ENCODE peak calls at places on chromosomes 11 and 22, in four cellular contexts. E is HepG2, R is H1, Z is GM12878. A is an unnamed sample.
A peak's percentile ranks its signal among the peaks of the same experiment; 100 is the strongest.

GRCh38 chr11:115502636-115503082 is 1.6 kb downstream of the CADM1 start:
- DNase-seq in E (peak; percentile 12), R (peak; percentile 77), Z (no peak), A (no peak)

GRCh38 chr22:50173221-50173982 is 2.9 kb downstream of the PANX2 start:
- DNase-seq in E (no peak), R (no peak), Z (no peak), A (no peak)

GRCh38 chr11:12185914-12186313 is 75.5 kb downstream of the MICAL2 start:
- DNase-seq in E (no peak), R (no peak), Z (no peak), A (no peak)

GRCh38 chr11:20337526-20338154 is 25.9 kb upstream of the HTATIP2 start:
- DNase-seq in E (peak; percentile 18), R (peak; percentile 55), Z (no peak), A (no peak)

GRCh38 chr11:65506316-65506769 is 7.5 kb downstream of the MALAT1 start:
- DNase-seq in E (no peak), R (no peak), Z (no peak), A (no peak)

GRCh38 chr22:24247564-24248344 is 2.9 kb upstream of the GGT5 start:
- DNase-seq in E (peak; percentile 66), R (peak; percentile 92), Z (no peak), A (peak; percentile 64)

GRCh38 chr11:88188251-88189030 is 13.2 kb upstream of the RAB38 start:
- DNase-seq in E (no peak), R (no peak), Z (no peak), A (no peak)

GRCh38 chr11:43927925-43928707 is 14.3 kb upstream of the C11orf96 start:
- DNase-seq in E (no peak), R (no peak), Z (no peak), A (no peak)

GRCh38 chr11:112589132-112589531 is 328.5 kb upstream of the PLET1 start:
- DNase-seq in E (no peak), R (no peak), Z (no peak), A (no peak)

GRCh38 chr22:26394787-26395186 is 34.3 kb upstream of the ASPHD2 start:
- DNase-seq in E (no peak), R (no peak), Z (no peak), A (no peak)

GRCh38 chr11:11822946-11823345 is 18.8 kb upstream of the USP47 start:
- DNase-seq in E (no peak), R (no peak), Z (no peak), A (no peak)

GRCh38 chr11:65850217-65851082 is 7.5 kb downstream of the CFL1 start:
- DNase-seq in E (no peak), R (no peak), Z (no peak), A (peak; percentile 12)

GRCh38 chr11:96905084-96905641 is 515.4 kb downstream of the JRKL start:
- DNase-seq in E (no peak), R (no peak), Z (no peak), A (no peak)

GRCh38 chr11:9574806-9575530 is 1.5 kb downstream of the WEE1 start:
- DNase-seq in E (peak; percentile 82), R (peak; percentile 47), Z (no peak), A (peak; percentile 73)

GRCh38 chr11:117456027-117456720 is 128.5 kb downstream of the CEP164 start:
- DNase-seq in E (no peak), R (no peak), Z (peak; percentile 71), A (no peak)

GRCh38 chr22:35430897-35431322 is 31.0 kb downstream of the MCM5 start:
- DNase-seq in E (peak; percentile 55), R (peak; percentile 98), Z (no peak), A (peak; percentile 82)

GRCh38 chr11:61144511-61145179 is 16.6 kb downstream of the VPS37C start:
- DNase-seq in E (no peak), R (no peak), Z (no peak), A (no peak)

GRCh38 chr22:46012182-46012880 is 35.4 kb upstream of the WNT7B start:
- DNase-seq in E (no peak), R (no peak), Z (no peak), A (no peak)

GRCh38 chr11:133911169-133911568 is 45.6 kb downstream of the IGSF9B start:
- DNase-seq in E (no peak), R (no peak), Z (no peak), A (peak; percentile 37)

GRCh38 chr11:69696749-69697488 is 6.9 kb downstream of the FGF19 start:
- DNase-seq in E (no peak), R (no peak), Z (no peak), A (no peak)

GRCh38 chr11:1341928-1342524 is 32.6 kb upstream of the TOLLIP start:
- DNase-seq in E (no peak), R (no peak), Z (no peak), A (no peak)

GRCh38 chr11:120061761-120062560 is 76.0 kb downstream of the TRIM29 start:
- DNase-seq in E (no peak), R (peak; percentile 57), Z (no peak), A (no peak)

GRCh38 chr11:70616938-70617674 is 218.8 kb downstream of the CTTN start:
- DNase-seq in E (no peak), R (no peak), Z (no peak), A (no peak)

GRCh38 chr11:120210651-120211521 is at the start of gene OAF:
- DNase-seq in E (peak; percentile 86), R (peak; percentile 85), Z (no peak), A (peak; percentile 85)

GRCh38 chr11:102360681-102361080 is 13.7 kb downstream of the BIRC2 start:
- DNase-seq in E (no peak), R (no peak), Z (no peak), A (no peak)

GRCh38 chr22:47446331-47446730 is 683.9 kb downstream of the TBC1D22A start:
- DNase-seq in E (no peak), R (no peak), Z (no peak), A (no peak)

GRCh38 chr22:47390026-47390970 is 627.8 kb downstream of the TBC1D22A start:
- DNase-seq in E (no peak), R (no peak), Z (no peak), A (no peak)

GRCh38 chr11:107494036-107494435 is 36.4 kb upstream of the CWF19L2 start:
- DNase-seq in E (no peak), R (no peak), Z (no peak), A (no peak)

GRCh38 chr11:131146817-131147490 is 223.5 kb upstream of the NTM start:
- DNase-seq in E (no peak), R (no peak), Z (no peak), A (no peak)

GRCh38 chr11:66862559-66863037 is 5.7 kb downstream of the LRFN4 start:
- DNase-seq in E (no peak), R (no peak), Z (no peak), A (no peak)

GRCh38 chr11:33542921-33543320 is 157.7 kb downstream of the C11orf91 start:
- DNase-seq in E (peak; percentile 23), R (peak; percentile 82), Z (no peak), A (peak; percentile 62)

GRCh38 chr22:36330127-36330526 is 57.6 kb downstream of the MYH9 start:
- DNase-seq in E (no peak), R (no peak), Z (no peak), A (no peak)

GRCh38 chr11:11446967-11447366 is 93.9 kb upstream of the CSNK2A3 start:
- DNase-seq in E (no peak), R (no peak), Z (no peak), A (no peak)

GRCh38 chr11:44774736-44775135 is 48.0 kb downstream of the TSPAN18 start:
- DNase-seq in E (no peak), R (no peak), Z (no peak), A (no peak)

GRCh38 chr22:42794551-42795510 is 62.2 kb downstream of the ARFGAP3 start:
- DNase-seq in E (peak; percentile 31), R (no peak), Z (no peak), A (no peak)
- TF ChIP-seq HDAC6 in E (no peak), R (no peak), Z (no peak), A (no peak)

GRCh38 chr11:7520981-7521487 is 7.2 kb downstream of the PPFIBP2 start:
- DNase-seq in E (no peak), R (no peak), Z (no peak), A (no peak)
- TF ChIP-seq CEBPB in E (no peak), R (no peak), Z (no peak), A (no peak)

GRCh38 chr22:38144025-38144405 is 33.5 kb upstream of the BAIAP2L2 start:
- DNase-seq in E (peak; percentile 25), R (no peak), Z (no peak), A (no peak)
- TF ChIP-seq HDAC6 in E (no peak), R (no peak), Z (no peak), A (no peak)

DNA sequence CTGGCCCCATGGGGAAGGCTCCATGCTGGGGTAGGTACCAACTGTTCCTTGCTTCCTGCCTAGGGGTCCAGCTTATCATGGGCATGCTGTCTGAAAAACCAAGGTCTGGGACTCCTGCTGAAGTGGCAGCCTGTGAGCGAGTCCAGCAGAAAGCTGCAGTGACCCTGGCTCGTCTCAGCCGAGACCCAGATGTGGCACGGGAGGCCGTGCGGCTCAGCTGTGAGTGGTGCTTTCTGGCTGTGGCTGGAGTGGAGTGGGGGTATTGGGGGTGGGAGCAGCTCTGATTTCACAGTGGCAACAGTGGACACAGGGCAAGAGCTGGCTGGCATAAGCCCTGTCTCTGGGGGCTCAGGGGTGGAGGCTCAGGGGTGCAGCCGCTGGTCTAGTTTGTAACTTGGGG is 124.1 kb downstream of the INSC start:
- DNase-seq in E (no peak), R (no peak), Z (no peak), A (no peak)
- TF ChIP-seq CEBPB in E (no peak), R (no peak), Z (no peak), A (no peak)

GRCh38 chr11:2582436-2582931 is 117.3 kb downstream of the KCNQ1OT1 start:
- DNase-seq in E (no peak), R (peak; percentile 37), Z (no peak), A (no peak)

GRCh38 chr11:2582958-2583604 is 116.7 kb downstream of the KCNQ1OT1 start:
- DNase-seq in E (no peak), R (peak; percentile 45), Z (no peak), A (no peak)

GRCh38 chr11:2584812-2585565 is 114.8 kb downstream of the KCNQ1OT1 start:
- DNase-seq in E (no peak), R (no peak), Z (no peak), A (no peak)

GRCh38 chr11:2584434-2584811 is 115.4 kb downstream of the KCNQ1OT1 start:
- DNase-seq in E (no peak), R (no peak), Z (no peak), A (no peak)

DNA sequence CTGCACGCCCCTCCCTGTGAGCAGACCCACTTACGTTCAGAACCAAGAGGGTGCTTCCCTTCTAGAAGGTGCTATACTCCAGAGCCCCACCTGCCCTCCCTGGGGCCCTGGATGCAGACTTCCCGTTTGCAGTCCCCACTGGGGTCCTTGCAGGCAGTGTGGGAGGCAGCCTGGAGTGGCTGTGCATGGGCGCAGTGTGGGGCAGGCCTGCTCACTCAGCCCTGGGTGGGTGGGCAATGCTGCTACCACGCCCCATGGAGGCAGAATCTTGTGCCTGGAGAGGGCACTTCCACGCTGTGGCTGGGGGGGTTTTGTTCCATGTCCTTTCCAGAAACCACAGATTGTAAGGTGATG is 116.2 kb downstream of the KCNQ1OT1 start:
- DNase-seq in E (no peak), R (no peak), Z (no peak), A (no peak)
- TF ChIP-seq HDAC6 in E (no peak), R (no peak), Z (no peak), A (no peak)

A was measured in K562.